ENCODE peak calls at places on chromosomes 11 and 22, in five cellular contexts. One of them, this sample, is unnamed.

GRCh38 chr22:23777776-23778575 is 5.3 kb downstream of the MMP11 start:
- DNase-seq in endothelial cell: no peak
- DNase-seq in NCI-H1092: peak
- DNase-seq in HTR-8/SVneo: no peak
- DNase-seq in kidney: no peak
- DNase-seq in this sample: peak

GRCh38 chr11:11078344-11078743 is 220.5 kb upstream of the ZBED5 start:
- DNase-seq in endothelial cell: no peak
- DNase-seq in NCI-H1092: no peak
- DNase-seq in HTR-8/SVneo: no peak
- DNase-seq in kidney: no peak
- DNase-seq in this sample: no peak

GRCh38 chr11:95699631-95700470 is 89.7 kb downstream of the FAM76B start:
- DNase-seq in endothelial cell: no peak
- DNase-seq in NCI-H1092: no peak
- DNase-seq in HTR-8/SVneo: no peak
- DNase-seq in kidney: no peak
- DNase-seq in this sample: peak

GRCh38 chr22:23183107-23183698 is 2.9 kb downstream of the BCR start:
- DNase-seq in endothelial cell: peak
- DNase-seq in NCI-H1092: peak
- DNase-seq in HTR-8/SVneo: no peak
- DNase-seq in kidney: peak
- DNase-seq in this sample: peak

GRCh38 chr11:133895551-133895950 is 50.2 kb upstream of the SPATA19 start:
- DNase-seq in endothelial cell: no peak
- DNase-seq in NCI-H1092: no peak
- DNase-seq in HTR-8/SVneo: no peak
- DNase-seq in kidney: no peak
- DNase-seq in this sample: no peak

GRCh38 chr22:30887861-30888260 is 80.7 kb downstream of the MORC2 start:
- DNase-seq in endothelial cell: no peak
- DNase-seq in NCI-H1092: no peak
- DNase-seq in HTR-8/SVneo: no peak
- DNase-seq in kidney: peak
- DNase-seq in this sample: peak

GRCh38 chr11:96199563-96200025 is 143.4 kb downstream of the MAML2 start:
- DNase-seq in endothelial cell: no peak
- DNase-seq in NCI-H1092: no peak
- DNase-seq in HTR-8/SVneo: no peak
- DNase-seq in kidney: no peak
- DNase-seq in this sample: no peak

GRCh38 chr11:70908223-70908622 is 344.2 kb downstream of the SHANK2 start:
- DNase-seq in endothelial cell: no peak
- DNase-seq in NCI-H1092: no peak
- DNase-seq in HTR-8/SVneo: no peak
- DNase-seq in kidney: peak
- DNase-seq in this sample: no peak

GRCh38 chr22:43375951-43376455 is 32.8 kb upstream of the SCUBE1 start:
- DNase-seq in endothelial cell: no peak
- DNase-seq in NCI-H1092: no peak
- DNase-seq in HTR-8/SVneo: no peak
- DNase-seq in kidney: no peak
- DNase-seq in this sample: no peak

GRCh38 chr11:62500066-62501035 is 46.3 kb downstream of the AHNAK start:
- DNase-seq in endothelial cell: no peak
- DNase-seq in NCI-H1092: no peak
- DNase-seq in HTR-8/SVneo: no peak
- DNase-seq in kidney: no peak
- DNase-seq in this sample: no peak

GRCh38 chr22:29457730-29458129 is 19.3 kb downstream of the RFPL1 start:
- DNase-seq in endothelial cell: peak
- DNase-seq in NCI-H1092: no peak
- DNase-seq in HTR-8/SVneo: peak
- DNase-seq in kidney: no peak
- DNase-seq in this sample: peak

GRCh38 chr22:30408388-30409101 is 11.7 kb downstream of the SEC14L2 start:
- DNase-seq in endothelial cell: no peak
- DNase-seq in NCI-H1092: no peak
- DNase-seq in HTR-8/SVneo: no peak
- DNase-seq in kidney: no peak
- DNase-seq in this sample: peak

GRCh38 chr22:19143967-19144400 is 467 bp downstream of the ESS2 start:
- DNase-seq in endothelial cell: no peak
- DNase-seq in NCI-H1092: no peak
- DNase-seq in HTR-8/SVneo: no peak
- DNase-seq in kidney: no peak
- DNase-seq in this sample: peak

GRCh38 chr11:86931965-86932332 is 23.2 kb downstream of the FZD4 start:
- DNase-seq in endothelial cell: no peak
- DNase-seq in NCI-H1092: no peak
- DNase-seq in HTR-8/SVneo: peak
- DNase-seq in kidney: no peak
- DNase-seq in this sample: peak

GRCh38 chr22:44088976-44089570 is 65.0 kb downstream of the PARVB start:
- DNase-seq in endothelial cell: no peak
- DNase-seq in NCI-H1092: no peak
- DNase-seq in HTR-8/SVneo: no peak
- DNase-seq in kidney: peak
- DNase-seq in this sample: peak

GRCh38 chr11:2531987-2532703 is 87.3 kb downstream of the KCNQ1 start:
- DNase-seq in endothelial cell: no peak
- DNase-seq in NCI-H1092: no peak
- DNase-seq in HTR-8/SVneo: no peak
- DNase-seq in kidney: peak
- DNase-seq in this sample: peak

GRCh38 chr22:49517211-49517610 is 310.5 kb downstream of the BRD1 start:
- DNase-seq in endothelial cell: no peak
- DNase-seq in NCI-H1092: no peak
- DNase-seq in HTR-8/SVneo: no peak
- DNase-seq in kidney: no peak
- DNase-seq in this sample: peak

GRCh38 chr11:12100886-12101285 is 9.5 kb upstream of the MICAL2 start:
- DNase-seq in endothelial cell: no peak
- DNase-seq in NCI-H1092: no peak
- DNase-seq in HTR-8/SVneo: no peak
- DNase-seq in kidney: no peak
- DNase-seq in this sample: no peak

GRCh38 chr11:65311197-65311631 is 3.5 kb upstream of the CDC42EP2 start:
- DNase-seq in endothelial cell: no peak
- DNase-seq in NCI-H1092: no peak
- DNase-seq in HTR-8/SVneo: no peak
- DNase-seq in kidney: no peak
- DNase-seq in this sample: peak

GRCh38 chr11:76662656-76663460 is 7.7 kb downstream of the LRRC32 start:
- DNase-seq in endothelial cell: no peak
- DNase-seq in NCI-H1092: no peak
- DNase-seq in HTR-8/SVneo: no peak
- DNase-seq in kidney: peak
- DNase-seq in this sample: peak

GRCh38 chr11:16607675-16608644 is 130.5 kb upstream of the C11orf58 start:
- DNase-seq in endothelial cell: peak
- DNase-seq in NCI-H1092: peak
- DNase-seq in HTR-8/SVneo: no peak
- DNase-seq in kidney: peak
- DNase-seq in this sample: peak

GRCh38 chr11:70799386-70799785 is 401.1 kb downstream of the CTTN start:
- DNase-seq in endothelial cell: no peak
- DNase-seq in NCI-H1092: no peak
- DNase-seq in HTR-8/SVneo: no peak
- DNase-seq in kidney: no peak
- DNase-seq in this sample: peak

GRCh38 chr11:83285131-83285770 is 916 bp downstream of the CCDC90B start:
- DNase-seq in endothelial cell: no peak
- DNase-seq in NCI-H1092: no peak
- DNase-seq in HTR-8/SVneo: no peak
- DNase-seq in kidney: no peak
- DNase-seq in this sample: peak